ENCODE peak calls at places on chromosome 21, in six cellular contexts. S, W, A, V, T and L are unnamed samples.

GRCh38 chr21:45590726-45591618 is 48.7 kb upstream of the SLC19A1 start:
- DNase-seq in S (no peak), W (peak), A (peak), V (no peak), T (no peak), L (peak)

GRCh38 chr21:42291003-42291750 is 24.0 kb downstream of the TFF3 start:
- DNase-seq in S (no peak), W (no peak), A (no peak), V (no peak), T (no peak), L (no peak)

GRCh38 chr21:41460578-41461527 is 34.8 kb downstream of the MX1 start:
- DNase-seq in S (peak), W (peak), A (peak), V (peak), T (peak), L (peak)

GRCh38 chr21:18832950-18833349 is 429.4 kb upstream of the TMPRSS15 start:
- DNase-seq in S (no peak), W (no peak), A (no peak), V (no peak), T (no peak), L (peak)

GRCh38 chr21:26130249-26130896 is 40.2 kb downstream of the APP start:
- DNase-seq in S (no peak), W (no peak), A (no peak), V (no peak), T (no peak), L (peak)

GRCh38 chr21:45496968-45497845 is 45.0 kb downstream of the SLC19A1 start:
- DNase-seq in S (peak), W (no peak), A (peak), V (no peak), T (no peak), L (no peak)

GRCh38 chr21:44969965-44970755 is 30.3 kb downstream of the SLX9 start:
- DNase-seq in S (no peak), W (no peak), A (no peak), V (no peak), T (no peak), L (peak)

GRCh38 chr21:22961248-22961647 is 1963.0 kb downstream of the NCAM2 start:
- DNase-seq in S (no peak), W (no peak), A (no peak), V (no peak), T (no peak), L (no peak)

GRCh38 chr21:36860736-36861594 is 105.5 kb downstream of the HLCS start:
- DNase-seq in S (peak), W (no peak), A (no peak), V (no peak), T (peak), L (peak)

GRCh38 chr21:45698493-45698947 is 55.0 kb downstream of the PCBP3 start:
- DNase-seq in S (peak), W (peak), A (no peak), V (no peak), T (peak), L (peak)

GRCh38 chr21:33587792-33588484 is 546 bp downstream of the DONSON start:
- DNase-seq in S (peak), W (peak), A (peak), V (peak), T (no peak), L (peak)

GRCh38 chr21:36039861-36040260 is 20.5 kb downstream of the SETD4 start:
- DNase-seq in S (no peak), W (no peak), A (no peak), V (no peak), T (no peak), L (no peak)

GRCh38 chr21:44952929-44953627 is 13.2 kb downstream of the SLX9 start:
- DNase-seq in S (no peak), W (no peak), A (peak), V (no peak), T (no peak), L (no peak)

GRCh38 chr21:39073063-39073462 is 110.2 kb downstream of the PSMG1 start:
- DNase-seq in S (no peak), W (no peak), A (no peak), V (no peak), T (no peak), L (no peak)

GRCh38 chr21:36522174-36522810 is 42.4 kb upstream of the CLDN14 start:
- DNase-seq in S (no peak), W (no peak), A (no peak), V (no peak), T (no peak), L (no peak)

GRCh38 chr21:41678944-41679343 is 87.9 kb downstream of the RIPK4 start:
- DNase-seq in S (peak), W (peak), A (peak), V (peak), T (peak), L (peak)

GRCh38 chr21:29304577-29304976 is 5.9 kb downstream of the BACH1 start:
- DNase-seq in S (no peak), W (no peak), A (no peak), V (no peak), T (no peak), L (no peak)
- H3K4me3 ChIP-seq in S (no peak), W (no peak), A (no peak), V (no peak), T (peak), L (peak)

GRCh38 chr21:16366207-16366606 is 636.4 kb downstream of the USP25 start:
- DNase-seq in S (no peak), W (no peak), A (no peak), V (no peak), T (no peak), L (no peak)
- H3K27ac ChIP-seq in S (no peak), W (no peak), A (no peak), V (no peak), T (no peak), L (no peak)

DNA sequence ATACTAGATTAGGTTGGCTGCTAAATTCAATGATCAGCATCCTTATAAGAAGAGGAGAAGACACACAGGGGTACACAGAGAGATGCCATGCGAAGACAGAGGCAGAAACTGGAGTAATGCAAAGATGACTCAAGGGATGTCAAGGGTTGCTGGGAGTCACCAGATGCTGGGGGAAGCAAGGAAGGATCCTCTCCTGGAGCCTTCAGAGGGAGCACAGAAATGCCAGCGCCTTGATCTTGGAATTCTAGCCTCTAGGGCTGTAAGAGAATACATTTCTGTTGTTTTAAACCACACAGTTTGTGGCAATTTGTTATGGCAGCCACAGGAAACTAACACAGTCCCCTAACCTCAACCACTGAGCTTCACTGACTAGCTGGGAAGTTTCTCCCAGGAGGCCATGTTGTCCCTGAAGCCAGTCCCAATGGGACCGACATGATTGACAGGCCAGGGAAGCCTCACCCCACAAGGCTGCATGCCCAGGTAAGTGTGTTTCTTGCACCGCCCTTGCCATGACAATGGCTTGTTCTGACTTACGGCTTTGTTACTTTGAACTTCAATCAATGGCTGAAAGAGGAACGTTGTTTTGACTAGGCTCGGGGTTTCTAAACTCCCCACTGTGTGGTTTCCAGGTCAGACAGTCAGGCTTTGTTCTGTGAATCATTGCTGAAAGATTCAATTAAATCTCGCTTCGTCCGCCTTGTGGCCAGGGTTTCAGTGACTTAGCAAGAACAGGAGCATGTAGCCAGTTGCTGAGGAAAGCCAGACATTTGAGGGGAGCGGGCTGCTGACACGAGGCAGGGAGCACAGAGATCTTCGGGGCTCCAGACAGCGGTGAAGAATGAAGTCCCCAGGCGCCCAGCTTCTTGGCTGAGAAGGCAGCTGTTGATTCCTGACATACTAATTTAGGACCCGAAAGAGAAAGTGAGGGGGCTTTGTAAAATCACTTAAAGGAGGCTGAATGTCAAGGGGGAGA is 62.3 kb downstream of the RUNX1 start:
- DNase-seq in S (peak), W (no peak), A (no peak), V (peak), T (no peak), L (peak)
- H3K4me3 ChIP-seq in S (no peak), W (no peak), A (no peak), V (no peak), T (no peak), L (no peak)

DNA sequence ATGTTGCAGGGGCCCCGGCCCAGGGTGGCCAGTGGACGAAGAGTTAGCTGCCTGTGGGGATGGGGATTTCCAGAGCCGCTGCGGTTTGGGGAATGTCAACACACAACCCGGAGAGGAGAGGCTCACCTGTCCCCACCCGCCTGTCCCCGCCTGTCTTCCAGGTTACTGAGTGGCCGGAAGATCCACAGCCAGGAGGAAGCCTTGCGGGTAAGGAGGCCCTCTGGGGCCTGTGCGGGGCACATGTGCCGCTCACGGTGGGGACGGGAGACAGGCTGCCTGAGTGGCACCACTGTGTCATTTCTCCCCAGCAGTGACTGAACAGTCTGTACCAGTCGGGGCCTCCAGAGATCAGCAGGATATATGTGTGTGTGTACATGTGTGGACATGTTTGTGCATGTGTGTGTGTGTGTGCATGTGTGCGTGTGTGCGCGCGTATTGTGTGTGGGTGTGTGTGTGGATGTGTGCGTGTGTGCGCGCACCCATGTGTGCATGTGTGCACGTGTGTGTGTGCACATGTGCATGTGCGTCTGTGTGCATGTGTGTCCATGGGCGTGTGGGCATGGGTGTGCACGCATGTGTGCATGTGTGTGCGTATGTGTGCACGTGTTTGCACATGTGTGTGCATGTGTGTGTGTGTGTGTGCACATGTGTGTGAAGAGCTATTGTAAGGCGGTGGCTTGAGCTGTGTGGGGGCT is 25.6 kb downstream of the CSTB start:
- DNase-seq in S (no peak), W (no peak), A (no peak), V (no peak), T (no peak), L (no peak)
- H3K27ac ChIP-seq in S (no peak), W (no peak), A (no peak), V (no peak), T (no peak), L (no peak)